ENCODE peak calls at places on chromosome 6, in four cellular contexts. Z is hepatocyte, H is astrocyte, O is gastrocnemius medialis. L is an unnamed sample.

GRCh38 chr6:43076928-43077809 is 1.1 kb downstream of the PTK7 start:
- DNase-seq in O (no peak), Z (peak; percentile 62), H (peak; percentile 45), L (no peak)

GRCh38 chr6:143614270-143614669 is 63.5 kb upstream of the PHACTR2 start:
- DNase-seq in Z (no peak), H (no peak), O (no peak), L (no peak)

GRCh38 chr6:169779092-169779815 is 27.8 kb downstream of the ERMARD start:
- DNase-seq in O (no peak), Z (no peak), H (no peak), L (peak; percentile 48)

GRCh38 chr6:84618836-84619235 is 145.6 kb downstream of the TBX18 start:
- DNase-seq in O (no peak), Z (no peak), H (peak; percentile 68), L (no peak)

GRCh38 chr6:80234411-80234810 is 127.9 kb downstream of the BCKDHB start:
- DNase-seq in H (no peak), Z (no peak), O (no peak), L (no peak)

GRCh38 chr6:1079525-1079924 is 232.4 kb upstream of the FOXQ1 start:
- DNase-seq in O (no peak), Z (peak; percentile 53), H (peak; percentile 9), L (no peak)

GRCh38 chr6:85408039-85408438 is 41.8 kb upstream of the NT5E start:
- DNase-seq in H (no peak), Z (no peak), O (no peak), L (no peak)

GRCh38 chr6:25831532-25832306 is at the start of gene SLC17A1:
- DNase-seq in Z (peak; percentile 5), H (no peak), O (no peak), L (no peak)

GRCh38 chr6:139027620-139028182 is 844 bp upstream of the ABRACL start:
- DNase-seq in O (no peak), Z (peak; percentile 72), H (peak; percentile 30), L (no peak)

GRCh38 chr6:48111143-48111506 is at the start of gene PTCHD4:
- DNase-seq in Z (no peak), H (peak; percentile 84), O (no peak), L (no peak)

GRCh38 chr6:168526841-168527281 is 85.9 kb downstream of the SMOC2 start:
- DNase-seq in Z (no peak), H (no peak), O (no peak), L (peak; percentile 64)

GRCh38 chr6:169099411-169100202 is 154.0 kb downstream of the THBS2 start:
- DNase-seq in O (no peak), H (peak; percentile 49), Z (peak; percentile 29), L (no peak)

GRCh38 chr6:30769088-30769852 is 24.9 kb upstream of the IER3 start:
- DNase-seq in Z (peak; percentile 92), O (no peak), H (peak; percentile 97), L (peak; percentile 76)

GRCh38 chr6:46819561-46819960 is 26.4 kb downstream of the MEP1A start:
- DNase-seq in H (no peak), Z (no peak), O (no peak), L (no peak)

GRCh38 chr6:108277831-108278230 is 17.0 kb upstream of the SNX3 start:
- DNase-seq in H (no peak), Z (no peak), O (no peak), L (no peak)

GRCh38 chr6:108800510-108800909 is 47.7 kb upstream of the ARMC2 start:
- DNase-seq in O (peak; percentile 5), Z (no peak), H (peak; percentile 20), L (no peak)

GRCh38 chr6:14120556-14120955 is 3.0 kb downstream of the CD83 start:
- DNase-seq in O (no peak), Z (no peak), H (no peak), L (no peak)

GRCh38 chr6:36624461-36625160 is 30.4 kb downstream of the SRSF3 start:
- DNase-seq in Z (no peak), O (no peak), H (no peak), L (no peak)

GRCh38 chr6:84766796-84767590 is 2.6 kb upstream of the TBX18 start:
- DNase-seq in O (no peak), H (no peak), Z (no peak), L (no peak)

GRCh38 chr6:36827261-36828079 is 11.8 kb downstream of the CPNE5 start:
- DNase-seq in Z (no peak), H (peak; percentile 92), O (no peak), L (no peak)

GRCh38 chr6:170113141-170113540 is 177.7 kb downstream of the DLL1 start:
- DNase-seq in H (no peak), O (no peak), Z (no peak), L (no peak)

GRCh38 chr6:1908784-1909183 is 299.1 kb downstream of the FOXC1 start:
- DNase-seq in H (no peak), Z (no peak), O (no peak), L (no peak)

GRCh38 chr6:154937306-154938244 is 57.5 kb upstream of the TIAM2 start:
- DNase-seq in Z (no peak), O (no peak), H (peak; percentile 56), L (no peak)

GRCh38 chr6:118894425-118895240 is 681 bp downstream of the ASF1A start:
- DNase-seq in O (peak; percentile 40), H (peak; percentile 47), Z (peak; percentile 74), L (peak; percentile 62)

GRCh38 chr6:25404693-25405169 is 125.6 kb downstream of the CARMIL1 start:
- DNase-seq in H (no peak), Z (no peak), O (no peak), L (no peak)

GRCh38 chr6:44067760-44068139 is 59.5 kb downstream of the MRPL14 start:
- DNase-seq in H (no peak), Z (no peak), O (no peak), L (no peak)

GRCh38 chr6:19472168-19472567 is 365.0 kb upstream of the ID4 start:
- DNase-seq in Z (peak; percentile 22), H (peak; percentile 97), O (no peak), L (no peak)

GRCh38 chr6:19668710-19669109 is 168.5 kb upstream of the ID4 start:
- DNase-seq in O (no peak), Z (no peak), H (peak; percentile 40), L (no peak)

GRCh38 chr6:145271086-145271485 is 464.2 kb downstream of the EPM2A start:
- DNase-seq in Z (peak; percentile 44), O (no peak), H (no peak), L (no peak)
- H3K27ac ChIP-seq in Z (peak overlapping the region; percentile 42), O (no peak overlapping the region), H (no peak overlapping the region), L (no peak overlapping the region)

DNA sequence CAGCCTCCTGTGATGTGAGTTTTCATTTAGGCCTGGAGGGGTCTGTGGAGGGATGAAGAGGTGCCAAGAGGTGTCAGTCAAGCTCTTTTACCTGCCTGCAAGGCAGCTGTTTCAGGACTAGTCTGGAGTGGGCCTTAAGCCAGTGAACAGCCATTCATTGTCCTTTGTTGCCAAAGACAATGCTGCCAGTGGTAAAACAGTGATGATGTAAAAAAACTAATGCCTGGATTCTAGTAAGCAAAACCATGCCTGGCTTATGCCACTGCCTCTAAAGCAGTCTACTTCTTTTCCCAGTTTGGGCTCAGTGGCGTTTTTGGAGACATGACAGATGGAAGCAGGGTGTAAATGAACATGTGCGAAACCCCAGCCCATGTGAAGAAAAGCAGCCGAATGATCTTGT is 93.5 kb upstream of the KCNK16 start:
- DNase-seq in H (no peak), O (no peak), Z (no peak), L (no peak)
- H3K27ac ChIP-seq in H (no peak overlapping the region), O (no peak overlapping the region), Z (no peak overlapping the region), L (no peak overlapping the region)

DNA sequence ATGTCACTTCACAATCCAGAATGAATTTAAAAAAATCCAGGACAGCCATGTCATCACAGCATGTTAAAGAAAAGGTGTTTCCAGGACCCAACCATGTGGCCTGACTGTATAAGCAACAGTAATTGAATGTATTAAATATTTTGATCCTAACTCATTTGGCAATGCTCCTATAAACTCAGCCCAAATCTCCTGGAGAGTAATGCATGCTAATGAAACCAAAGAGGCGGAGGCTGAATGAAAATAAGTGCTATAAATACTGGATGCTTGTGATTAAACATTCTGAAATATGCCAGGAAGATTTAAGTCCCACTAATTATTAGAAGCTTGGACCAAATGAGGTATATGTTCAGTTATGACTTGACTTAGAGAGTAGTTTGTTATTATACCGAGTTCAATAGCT is 486.8 kb downstream of the FRK start:
- DNase-seq in H (no peak), O (no peak), Z (no peak), L (no peak)
- H3K27ac ChIP-seq in H (no peak overlapping the region), O (no peak overlapping the region), Z (no peak overlapping the region), L (no peak overlapping the region)

GRCh38 chr6:40410792-40411191 is 176.4 kb downstream of the LRFN2 start:
- DNase-seq in O (no peak), Z (no peak), H (no peak), L (no peak)

GRCh38 chr6:40417031-40417430 is 170.1 kb downstream of the LRFN2 start:
- DNase-seq in H (no peak), Z (no peak), O (peak; percentile 26), L (no peak)

GRCh38 chr6:40411881-40412280 is 175.3 kb downstream of the LRFN2 start:
- DNase-seq in Z (no peak), H (no peak), O (no peak), L (no peak)

GRCh38 chr6:40413231-40413755 is 173.9 kb downstream of the LRFN2 start:
- DNase-seq in Z (peak; percentile 37), H (no peak), O (no peak), L (no peak)

GRCh38 chr6:40414617-40415016 is 172.5 kb downstream of the LRFN2 start:
- DNase-seq in O (no peak), Z (no peak), H (no peak), L (no peak)
- H3K27ac ChIP-seq in O (no peak overlapping the region), Z (no peak overlapping the region), H (no peak overlapping the region), L (no peak overlapping the region)

DNA sequence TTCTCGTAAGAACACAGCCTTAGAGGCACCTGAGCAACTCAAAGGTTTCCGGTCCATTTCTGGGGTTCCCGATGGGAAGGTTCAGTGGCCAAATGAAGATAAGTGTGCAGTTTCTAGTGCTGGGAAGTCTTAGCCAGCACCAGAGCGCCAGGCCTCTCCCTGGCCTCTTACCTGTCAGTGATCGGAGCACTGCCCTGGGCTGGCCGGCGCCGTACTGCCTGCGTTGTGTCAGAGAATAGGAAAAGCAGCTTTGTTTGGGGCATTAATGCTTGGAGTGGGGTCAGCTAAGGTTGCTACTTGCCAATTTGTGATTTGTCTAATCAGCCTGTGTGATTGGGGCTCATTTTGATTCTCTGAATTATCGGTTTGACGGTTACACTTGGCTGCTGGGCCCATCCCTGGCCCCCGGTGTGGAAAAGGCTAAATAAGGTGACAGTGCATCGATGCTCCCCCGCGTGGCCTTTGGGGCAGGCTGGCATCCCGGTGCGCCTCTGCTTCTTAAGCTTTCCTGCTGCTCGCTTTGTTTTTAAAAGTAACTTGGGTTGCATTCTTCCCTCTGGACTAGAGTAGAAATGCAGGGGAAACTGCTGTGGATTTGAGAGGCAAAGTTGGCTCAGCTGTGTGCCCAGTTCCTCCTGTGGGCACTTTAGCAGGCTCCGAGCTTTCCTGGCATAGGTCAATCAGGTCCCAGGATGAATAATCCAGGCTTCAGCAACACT is 51.8 kb downstream of the TCP11 start:
- DNase-seq in Z (peak; percentile 3), H (no peak), O (no peak), L (no peak)
- H3K27ac ChIP-seq in Z (peak overlapping the region; percentile 57), H (no peak overlapping the region), O (no peak overlapping the region), L (peak overlapping the region; percentile 37)

GRCh38 chr6:116253188-116253504 is 729 bp downstream of the TSPYL4 start:
- DNase-seq in H (no peak), Z (no peak), O (no peak), L (no peak)
- H3K27ac ChIP-seq in H (peak overlapping the region; percentile 98), Z (peak overlapping the region; percentile 97), O (peak overlapping the region; percentile 79), L (peak overlapping the region; percentile 93)